ENCODE peak calls at places on chromosomes 5 and 9, in five cellular contexts. G is colonic mucosa, E is psoas muscle, K is PC-9, W is heart right ventricle. C is an unnamed sample. For H3K27me3, the result is how much of the 10 kb centered on the place peaks cover.

GRCh38 chr9:127567119-127567897 is 44.8 kb upstream of the STXBP1 start:
- DNase-seq in G (peak), E (peak), K (peak), W (peak), C (no peak)

GRCh38 chr9:121510766-121511555 is 11.3 kb upstream of the GGTA1 start:
- DNase-seq in G (no peak), E (no peak), K (no peak), W (peak), C (peak)

GRCh38 chr5:134086943-134087305 is 27.6 kb upstream of the TCF7 start:
- DNase-seq in G (no peak), E (no peak), K (no peak), W (no peak), C (no peak)

GRCh38 chr9:109349431-109349846 is 28.6 kb upstream of the EPB41L4B start:
- DNase-seq in G (no peak), E (no peak), K (peak), W (no peak), C (no peak)

GRCh38 chr5:142012792-142013388 is at the start of gene GNPDA1:
- DNase-seq in G (peak), E (peak), K (peak), W (peak), C (peak)

GRCh38 chr5:90144625-90145327 is 264.8 kb downstream of the CETN3 start:
- DNase-seq in G (no peak), E (no peak), K (no peak), W (no peak), C (no peak)

GRCh38 chr9:89759563-89759962 is 154.8 kb downstream of the GADD45G start:
- DNase-seq in G (no peak), E (no peak), K (no peak), W (no peak), C (no peak)

GRCh38 chr5:54457094-54457531 is 1.6 kb downstream of the HSPB3 start:
- DNase-seq in G (no peak), E (peak), K (no peak), W (no peak), C (no peak)

GRCh38 chr5:39447968-39448367 is 23.2 kb upstream of the DAB2 start:
- DNase-seq in G (peak), E (no peak), K (no peak), W (no peak), C (no peak)

GRCh38 chr9:95626885-95627558 is 110.3 kb upstream of the PTCH1 start:
- DNase-seq in G (peak), E (peak), K (no peak), W (peak), C (no peak)

GRCh38 chr5:445591-445990 is 2.6 kb downstream of the EXOC3 start:
- DNase-seq in G (no peak), E (peak), K (no peak), W (no peak), C (no peak)

GRCh38 chr9:121638901-121639592 is 12.4 kb upstream of the DAB2IP start:
- DNase-seq in G (no peak), E (peak), K (no peak), W (no peak), C (no peak)

GRCh38 chr5:6615416-6615815 is 17.4 kb downstream of the NSUN2 start:
- DNase-seq in G (no peak), E (peak), K (no peak), W (no peak), C (no peak)

GRCh38 chr9:134062461-134063087 is 5.3 kb downstream of the BRD3 start:
- DNase-seq in G (no peak), E (no peak), K (no peak), W (no peak), C (no peak)

GRCh38 chr9:115691686-115692085 is 461.9 kb upstream of the PAPPA start:
- DNase-seq in G (no peak), E (no peak), K (no peak), W (no peak), C (no peak)

GRCh38 chr9:136662656-136663310 is at the start of gene EGFL7:
- DNase-seq in G (no peak), E (no peak), K (no peak), W (peak), C (no peak)

GRCh38 chr9:92378825-92379535 is 25.4 kb downstream of the OGN start:
- DNase-seq in G (no peak), E (no peak), K (no peak), W (no peak), C (no peak)

GRCh38 chr5:94802450-94802849 is 184.0 kb downstream of the SLF1 start:
- DNase-seq in G (no peak), E (no peak), K (no peak), W (no peak), C (no peak)

GRCh38 chr9:134215709-134216448 is 51.5 kb upstream of the RNU6ATAC start:
- DNase-seq in G (no peak), E (peak), K (no peak), W (peak), C (peak)

GRCh38 chr5:157283434-157283833 is 17.5 kb downstream of the CYFIP2 start:
- DNase-seq in G (no peak), E (no peak), K (no peak), W (no peak), C (no peak)

GRCh38 chr9:133787749-133788015 is 49.5 kb upstream of the SARDH start:
- DNase-seq in G (peak), E (peak), K (peak), W (peak), C (no peak)

GRCh38 chr5:53934126-53934856 is 373.9 kb downstream of the NDUFS4 start:
- DNase-seq in G (no peak), E (no peak), K (no peak), W (no peak), C (no peak)

GRCh38 chr5:163916856-163917255 is 411.4 kb downstream of the MAT2B start:
- DNase-seq in G (no peak), E (no peak), K (no peak), W (no peak), C (no peak)

GRCh38 chr5:116130471-116130870 is 45.6 kb downstream of the COMMD10 start:
- DNase-seq in G (no peak), E (no peak), K (no peak), W (no peak), C (no peak)

GRCh38 chr5:159424123-159424522 is 93.8 kb upstream of the IL12B start:
- DNase-seq in G (no peak), E (no peak), K (no peak), W (no peak), C (no peak)

GRCh38 chr5:346229-346935 is 24.9 kb downstream of the AHRR start:
- DNase-seq in G (no peak), E (no peak), K (no peak), W (no peak), C (no peak)

GRCh38 chr5:52895070-52895469 is 94.1 kb upstream of the ITGA2 start:
- DNase-seq in G (no peak), E (no peak), K (no peak), W (no peak), C (no peak)

GRCh38 chr5:177116631-177117373 is 16.8 kb upstream of the NSD1 start:
- DNase-seq in G (peak), E (peak), K (no peak), W (peak), C (peak)

GRCh38 chr9:86667307-86667706 is 280.0 kb downstream of the GAS1 start:
- DNase-seq in G (no peak), E (no peak), K (no peak), W (no peak), C (no peak)

GRCh38 chr5:91245871-91246270 is 137.2 kb downstream of the ARRDC3 start:
- DNase-seq in G (no peak), E (no peak), K (no peak), W (no peak), C (no peak)

GRCh38 chr9:7533376-7534090 is 266.0 kb downstream of the DMAC1 start:
- DNase-seq in G (no peak), E (no peak), K (no peak), W (no peak), C (no peak)

GRCh38 chr9:20041717-20042116 is 252.9 kb upstream of the SLC24A2 start:
- DNase-seq in G (no peak), E (no peak), K (no peak), W (peak), C (no peak)

GRCh38 chr5:58998539-58998938 is 415.7 kb downstream of the RAB3C start:
- DNase-seq in G (no peak), E (no peak), K (no peak), W (no peak), C (no peak)
- H3K4me3 ChIP-seq in G (no peak), E (no peak), K (no peak), W (no peak), C (peak)

DNA sequence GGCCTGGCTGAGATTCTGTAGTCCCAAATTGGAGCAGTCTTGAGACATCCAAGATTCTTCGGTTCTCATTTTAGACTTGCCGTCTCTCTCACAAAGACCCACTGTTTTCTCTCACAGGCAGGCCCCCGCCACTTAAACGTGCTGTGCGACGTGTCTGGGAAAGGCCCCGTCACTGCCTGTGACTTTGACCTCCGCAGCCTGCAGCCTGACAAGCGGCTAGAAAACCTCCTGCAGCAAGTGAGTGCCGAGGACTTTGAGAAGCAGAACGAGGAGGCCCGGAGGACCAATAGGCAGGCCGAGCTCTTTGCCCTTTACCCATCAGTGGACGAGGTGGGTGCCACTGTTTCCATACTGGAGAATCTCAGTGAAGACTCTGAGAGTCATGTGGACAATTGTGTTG is 97.2 kb downstream of the DOCK8 start:
- DNase-seq in G (no peak), E (no peak), K (no peak), W (no peak), C (no peak)
- H3K27me3 ChIP-seq in G (under half), E (under half), K (under half), W (under half), C (under half)

DNA sequence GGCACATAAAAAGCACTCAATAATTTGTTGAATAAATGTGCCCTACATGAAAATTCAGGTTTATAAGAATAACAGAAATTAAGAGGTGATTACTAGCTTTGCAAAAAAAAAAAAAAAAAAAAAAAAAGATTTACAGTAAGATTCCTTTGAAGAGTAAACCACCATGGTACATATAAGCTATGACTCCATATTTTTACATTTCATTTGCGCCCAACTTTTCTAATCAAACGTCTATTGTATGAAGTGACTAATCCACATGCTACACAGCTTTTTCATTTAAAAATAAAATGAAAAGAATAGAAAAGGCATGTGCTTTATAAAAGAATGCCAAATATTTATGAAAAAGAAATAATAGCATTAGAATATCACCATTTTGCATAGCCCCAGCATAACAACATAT is at the start of gene PLAC8L1:
- DNase-seq in G (no peak), E (no peak), K (no peak), W (no peak), C (no peak)
- H3K4me3 ChIP-seq in G (no peak), E (no peak), K (no peak), W (no peak), C (no peak)

GRCh38 chr9:130685104-130685503 is 8.5 kb upstream of the EXOSC2 start:
- DNase-seq in G (no peak), E (no peak), K (no peak), W (no peak), C (no peak)
- H3K27me3 ChIP-seq in G (under half), E (under half), K (under half), W (under half), C (under half)

GRCh38 chr5:170634236-170634990 is 130.6 kb downstream of the KCNIP1 start:
- DNase-seq in G (no peak), E (no peak), K (no peak), W (no peak), C (no peak)

GRCh38 chr5:170632266-170632984 is 128.6 kb downstream of the KCNIP1 start:
- DNase-seq in G (no peak), E (no peak), K (no peak), W (no peak), C (no peak)

GRCh38 chr5:170633235-170634041 is 129.6 kb downstream of the KCNIP1 start:
- DNase-seq in G (peak), E (peak), K (peak), W (peak), C (no peak)

GRCh38 chr5:170631471-170632195 is 127.8 kb downstream of the KCNIP1 start:
- DNase-seq in G (no peak), E (no peak), K (no peak), W (peak), C (peak)

GRCh38 chr5:170632985-170633234 is 129.1 kb downstream of the KCNIP1 start:
- DNase-seq in G (peak), E (peak), K (no peak), W (peak), C (no peak)
- H3K4me3 ChIP-seq in G (no peak), E (peak), K (peak), W (peak), C (peak)

C was measured in dorsolateral prefrontal cortex.